ENCODE peak calls at places on chromosomes 5 and 9, in ten cellular contexts. V is GM03348; X is cerebellar nuclear complex; W is M059J; Z is OCI-LY7; B is stimulated activated CD8-positive, alpha-beta memory T cell treated with anti-CD3 and anti-CD28 coated beads, Interleukin-7, amount 100 ng/mL, for 1 hour; T is stimulated activated CD4-positive, alpha-beta T cell treated with anti-CD3 and anti-CD28 coated beads, TNF-alpha, amount 100 ng/mL, for 4 hours; D is stromal cell of bone marrow; E is NCI-H748 treated with DMSO at 0.1 percent for 48 hours; M is activated T-helper 9 cell treated with anti-CD3 and anti-CD28 coated beads, Interleukin-2, amount 50 U/mL, for 16 hours. S is an unnamed sample.

GRCh38 chr5:73419414-73420390 is 28.9 kb downstream of the FOXD1 start:
- DNase-seq in V (peak), X (no peak), W (peak), Z (no peak), B (no peak), T (no peak), D (no peak), E (no peak), M (no peak), S (peak)

GRCh38 chr9:21579209-21579608 is 97.1 kb upstream of the IFNE start:
- DNase-seq in V (no peak), X (no peak), W (peak), Z (no peak), B (no peak), T (no peak), D (no peak), E (no peak), M (no peak), S (no peak)

GRCh38 chr5:178869577-178869976 is 9.8 kb downstream of the ZNF354B start:
- DNase-seq in V (no peak), X (no peak), W (no peak), Z (no peak), B (no peak), T (no peak), D (peak), E (no peak), M (no peak), S (no peak)

GRCh38 chr9:4170231-4170630 is 129.6 kb downstream of the GLIS3 start:
- DNase-seq in V (no peak), X (no peak), W (no peak), Z (no peak), B (no peak), T (no peak), D (peak), E (no peak), M (no peak), S (no peak)

GRCh38 chr5:2163940-2164490 is 281.3 kb upstream of the IRX4 start:
- DNase-seq in V (no peak), X (no peak), W (no peak), Z (no peak), B (no peak), T (no peak), D (no peak), E (no peak), M (no peak), S (no peak)

GRCh38 chr5:117084052-117084451 is 509.4 kb upstream of the SEMA6A start:
- DNase-seq in V (no peak), X (no peak), W (no peak), Z (no peak), B (no peak), T (no peak), D (no peak), E (no peak), M (no peak), S (peak)

GRCh38 chr5:96961053-96961452 is 25.2 kb downstream of the LNPEP start:
- DNase-seq in V (no peak), X (no peak), W (no peak), Z (peak), B (no peak), T (no peak), D (no peak), E (no peak), M (no peak), S (no peak)

GRCh38 chr9:129036923-129037766 is 719 bp downstream of the MIGA2 start:
- DNase-seq in V (no peak), X (no peak), W (no peak), Z (no peak), B (no peak), T (no peak), D (no peak), E (no peak), M (no peak), S (peak)

GRCh38 chr5:134090482-134090881 is 24.0 kb upstream of the TCF7 start:
- DNase-seq in V (no peak), X (no peak), W (no peak), Z (peak), B (no peak), T (no peak), D (no peak), E (no peak), M (no peak), S (no peak)

GRCh38 chr9:138074516-138074915 is 196.9 kb downstream of the CACNA1B start:
- DNase-seq in V (no peak), X (no peak), W (no peak), Z (no peak), B (no peak), T (no peak), D (no peak), E (no peak), M (no peak), S (no peak)

GRCh38 chr9:96604005-96604320 is 15.7 kb downstream of the CDC14B start:
- DNase-seq in V (peak), X (no peak), W (peak), Z (no peak), B (no peak), T (no peak), D (peak), E (no peak), M (no peak), S (no peak)